ENCODE peak calls at places on chromosomes 6 and 20, in four cellular contexts. S is upper lobe of right lung; N is CD8-positive, alpha-beta T cell; A is A549. C is an unnamed sample.

GRCh38 chr6:45557454-45557853 is 179.7 kb upstream of the SUPT3H start:
- DNase-seq in S (no peak), N (no peak), A (no peak), C (no peak)

GRCh38 chr6:150255840-150256239 is 113.0 kb upstream of the IYD start:
- DNase-seq in S (no peak), N (no peak), A (no peak), C (no peak)

GRCh38 chr6:108805611-108806181 is 42.5 kb upstream of the ARMC2 start:
- DNase-seq in S (no peak), N (no peak), A (no peak), C (no peak)

GRCh38 chr6:84344005-84344404 is 116.6 kb upstream of the CEP162 start:
- DNase-seq in S (no peak), N (no peak), A (no peak), C (no peak)

GRCh38 chr20:48912065-48912464 is 9.4 kb upstream of the ARFGEF2 start:
- DNase-seq in S (no peak), N (no peak), A (no peak), C (no peak)

GRCh38 chr6:135183532-135184440 is 2.7 kb downstream of the MYB start:
- DNase-seq in S (peak), N (peak), A (peak), C (no peak)

GRCh38 chr6:5422321-5422915 is 161.1 kb downstream of the FARS2 start:
- DNase-seq in S (no peak), N (no peak), A (peak), C (no peak)

GRCh38 chr20:48761023-48761785 is 66.6 kb downstream of the PREX1 start:
- DNase-seq in S (no peak), N (peak), A (no peak), C (peak)

GRCh38 chr6:11815231-11815630 is 36.6 kb upstream of the ADTRP start:
- DNase-seq in S (no peak), N (no peak), A (peak), C (no peak)

GRCh38 chr6:162099685-162100084 is 627.9 kb downstream of the PRKN start:
- DNase-seq in S (peak), N (no peak), A (peak), C (no peak)

GRCh38 chr6:139161817-139162284 is 27.0 kb downstream of the HECA start:
- DNase-seq in S (no peak), N (peak), A (no peak), C (no peak)

GRCh38 chr6:22290045-22290444 is 6.8 kb downstream of the PRL start:
- DNase-seq in S (no peak), N (no peak), A (no peak), C (no peak)

GRCh38 chr6:41591859-41592502 is 45.8 kb downstream of the FOXP4 start:
- DNase-seq in S (peak), N (peak), A (peak), C (peak)

GRCh38 chr6:169829786-169830185 is 78.4 kb downstream of the ERMARD start:
- DNase-seq in S (peak), N (no peak), A (no peak), C (no peak)

GRCh38 chr6:139443226-139444112 is 69.0 kb upstream of the CITED2 start:
- DNase-seq in S (no peak), N (no peak), A (no peak), C (no peak)

GRCh38 chr20:53215166-53215565 is 243.0 kb downstream of the TSHZ2 start:
- DNase-seq in S (no peak), N (no peak), A (no peak), C (no peak)

GRCh38 chr6:78835817-78836216 is 31.5 kb upstream of the IRAK1BP1 start:
- DNase-seq in S (no peak), N (no peak), A (peak), C (no peak)

GRCh38 chr6:68760941-68761676 is 126.0 kb downstream of the ADGRB3 start:
- DNase-seq in S (no peak), N (no peak), A (no peak), C (peak)

GRCh38 chr6:63430985-63431519 is 111.3 kb upstream of the LGSN start:
- DNase-seq in S (no peak), N (no peak), A (no peak), C (no peak)

GRCh38 chr6:73585566-73586415 is 65.0 kb upstream of the EEF1A1 start:
- DNase-seq in S (no peak), N (peak), A (peak), C (no peak)

GRCh38 chr20:22403860-22404608 is 180.3 kb downstream of the FOXA2 start:
- DNase-seq in S (no peak), N (no peak), A (peak), C (no peak)

GRCh38 chr6:153553627-153554026 is 422.5 kb upstream of the RGS17 start:
- DNase-seq in S (no peak), N (no peak), A (peak), C (no peak)

GRCh38 chr20:10225439-10226080 is 6.9 kb downstream of the SNAP25 start:
- DNase-seq in S (no peak), N (no peak), A (peak), C (no peak)

GRCh38 chr6:3450888-3451287 is 6.0 kb downstream of the SLC22A23 start:
- DNase-seq in S (no peak), N (no peak), A (no peak), C (no peak)

GRCh38 chr6:5078121-5078695 is 6.9 kb upstream of the PPP1R3G start:
- DNase-seq in S (no peak), N (no peak), A (peak), C (no peak)

GRCh38 chr20:62501801-62502495 is 26.2 kb upstream of the GATA5 start:
- DNase-seq in S (no peak), N (peak), A (peak), C (no peak)

GRCh38 chr6:80962382-80962781 is 790.1 kb downstream of the TENT5A start:
- DNase-seq in S (no peak), N (no peak), A (no peak), C (no peak)

GRCh38 chr20:49470922-49471321 is 11.5 kb downstream of the KCNB1 start:
- DNase-seq in S (no peak), N (no peak), A (no peak), C (no peak)

GRCh38 chr20:25209400-25209799 is 13.9 kb downstream of the ENTPD6 start:
- DNase-seq in S (no peak), N (no peak), A (no peak), C (no peak)

GRCh38 chr6:16057411-16057810 is 71.5 kb upstream of the MYLIP start:
- DNase-seq in S (no peak), N (no peak), A (no peak), C (no peak)

GRCh38 chr20:41862023-41862422 is 243.8 kb upstream of the CHD6 start:
- DNase-seq in S (no peak), N (no peak), A (no peak), C (no peak)

GRCh38 chr6:29016559-29017427 is 11.7 kb upstream of the ZNF311 start:
- DNase-seq in S (peak), N (peak), A (peak), C (peak)

GRCh38 chr6:72551470-72551869 is 70.4 kb upstream of the KCNQ5 start:
- DNase-seq in S (no peak), N (no peak), A (no peak), C (no peak)
- H3K27ac ChIP-seq in S (no peak), N (no peak), A (no peak), C (no peak)

GRCh38 chr6:100463685-100464161 is 998 bp downstream of the SIM1 start:
- DNase-seq in S (no peak), N (no peak), A (no peak), C (no peak)
- H3K27ac ChIP-seq in S (no peak), N (no peak), A (no peak), C (no peak)

GRCh38 chr6:7543761-7544424 is 2.4 kb downstream of the DSP start:
- DNase-seq in S (no peak), N (no peak), A (no peak), C (no peak)
- H3K27ac ChIP-seq in S (no peak), N (no peak), A (no peak), C (no peak)

DNA sequence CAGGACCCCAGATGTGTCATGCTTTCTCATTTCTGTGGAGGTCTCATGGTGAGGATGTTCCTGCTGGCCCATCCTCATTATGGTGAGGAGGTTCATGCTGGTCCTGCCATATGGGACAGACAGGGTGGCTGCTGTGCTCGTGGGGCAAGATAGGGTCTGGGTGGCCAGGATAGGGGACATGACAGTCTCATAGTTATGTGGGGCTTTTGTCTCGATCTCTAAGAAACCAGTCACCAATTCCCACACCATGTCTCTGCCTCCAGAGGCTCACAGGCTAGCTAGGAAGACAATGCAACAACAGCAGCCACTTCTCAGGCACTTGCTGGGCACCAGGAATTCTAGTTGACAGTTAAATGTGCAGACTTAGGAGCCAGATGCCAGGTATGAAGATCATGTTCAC is 4.2 kb upstream of the MAPK13 start:
- DNase-seq in S (no peak), N (no peak), A (no peak), C (no peak)
- H3K27ac ChIP-seq in S (no peak), N (no peak), A (no peak), C (no peak)

GRCh38 chr6:17610835-17611234 is 10.7 kb downstream of the FAM8A1 start:
- DNase-seq in S (no peak), N (no peak), A (no peak), C (no peak)

GRCh38 chr6:17612048-17612447 is 11.9 kb downstream of the FAM8A1 start:
- DNase-seq in S (no peak), N (no peak), A (no peak), C (no peak)

GRCh38 chr6:17601389-17601703 is 1.2 kb downstream of the FAM8A1 start:
- DNase-seq in S (no peak), N (no peak), A (no peak), C (no peak)

GRCh38 chr6:17602888-17603287 is 2.8 kb downstream of the FAM8A1 start:
- DNase-seq in S (no peak), N (no peak), A (no peak), C (no peak)

DNA sequence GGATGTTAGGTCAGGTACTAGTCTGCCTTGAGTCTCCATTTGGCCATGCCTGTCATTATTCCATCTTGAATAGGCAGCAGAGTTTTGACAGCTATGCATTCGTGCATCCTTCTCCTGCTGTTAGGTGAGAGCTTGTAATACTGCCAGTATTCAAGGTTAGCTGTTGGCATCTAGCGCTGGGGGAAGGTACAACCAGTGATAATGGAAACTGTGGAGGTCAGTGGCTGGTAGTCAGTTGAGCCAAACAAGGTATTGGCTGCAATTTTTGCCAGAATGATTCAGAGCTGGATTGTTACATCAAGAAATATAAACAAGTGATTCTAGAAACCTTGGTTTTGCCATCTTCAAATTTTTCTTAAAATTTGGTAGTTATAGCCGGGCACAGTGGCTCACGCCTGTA is 6.5 kb downstream of the FAM8A1 start:
- DNase-seq in S (no peak), N (no peak), A (no peak), C (no peak)
- H3K27ac ChIP-seq in S (no peak), N (no peak), A (no peak), C (no peak)

C was measured in substantia nigra.